ENCODE peak calls at places on chromosomes 12 and 14, in ten cellular contexts. One of them, this sample, is unnamed.

GRCh38 chr12:52089491-52089890 is 10.0 kb downstream of the SMIM41 start:
- DNase-seq in HEK293T: no peak
- DNase-seq in progenitor cell of endocrine pancreas: no peak
- DNase-seq in foreskin fibroblast: no peak
- DNase-seq in lung: no peak
- DNase-seq in CD8-positive, alpha-beta T cell: no peak
- DNase-seq in A549: no peak
- DNase-seq in substantia nigra: no peak
- DNase-seq in NCI-H2081: no peak
- DNase-seq in stimulated activated CD8-positive, alpha-beta memory T cell treated with anti-CD3 and anti-CD28 coated beads, Interleukin-15, amount 100 ng/mL, for 24 hours: no peak
- DNase-seq in this sample: no peak

GRCh38 chr12:79547735-79548347 is 142.9 kb downstream of the PAWR start:
- DNase-seq in lung: no peak
- DNase-seq in stimulated activated CD8-positive, alpha-beta memory T cell treated with anti-CD3 and anti-CD28 coated beads, Interleukin-15, amount 100 ng/mL, for 24 hours: no peak
- DNase-seq in HEK293T: peak
- DNase-seq in A549: peak
- DNase-seq in NCI-H2081: peak
- DNase-seq in CD8-positive, alpha-beta T cell: no peak
- DNase-seq in foreskin fibroblast: peak
- DNase-seq in progenitor cell of endocrine pancreas: no peak
- DNase-seq in substantia nigra: no peak
- DNase-seq in this sample: peak

GRCh38 chr14:74571901-74572828 is 39.9 kb downstream of the LTBP2 start:
- DNase-seq in stimulated activated CD8-positive, alpha-beta memory T cell treated with anti-CD3 and anti-CD28 coated beads, Interleukin-15, amount 100 ng/mL, for 24 hours: no peak
- DNase-seq in foreskin fibroblast: peak
- DNase-seq in lung: no peak
- DNase-seq in A549: peak
- DNase-seq in HEK293T: peak
- DNase-seq in NCI-H2081: no peak
- DNase-seq in progenitor cell of endocrine pancreas: no peak
- DNase-seq in CD8-positive, alpha-beta T cell: no peak
- DNase-seq in substantia nigra: no peak
- DNase-seq in this sample: no peak

GRCh38 chr12:75820848-75821578 is 210.6 kb downstream of the PHLDA1 start:
- DNase-seq in A549: peak
- DNase-seq in lung: no peak
- DNase-seq in NCI-H2081: no peak
- DNase-seq in substantia nigra: no peak
- DNase-seq in CD8-positive, alpha-beta T cell: no peak
- DNase-seq in foreskin fibroblast: peak
- DNase-seq in stimulated activated CD8-positive, alpha-beta memory T cell treated with anti-CD3 and anti-CD28 coated beads, Interleukin-15, amount 100 ng/mL, for 24 hours: no peak
- DNase-seq in progenitor cell of endocrine pancreas: no peak
- DNase-seq in HEK293T: no peak
- DNase-seq in this sample: no peak

GRCh38 chr14:106207316-106207715 is 680.9 kb downstream of the TMEM121 start:
- DNase-seq in NCI-H2081: no peak
- DNase-seq in foreskin fibroblast: no peak
- DNase-seq in stimulated activated CD8-positive, alpha-beta memory T cell treated with anti-CD3 and anti-CD28 coated beads, Interleukin-15, amount 100 ng/mL, for 24 hours: no peak
- DNase-seq in HEK293T: no peak
- DNase-seq in CD8-positive, alpha-beta T cell: no peak
- DNase-seq in A549: no peak
- DNase-seq in lung: no peak
- DNase-seq in substantia nigra: no peak
- DNase-seq in progenitor cell of endocrine pancreas: no peak
- DNase-seq in this sample: no peak

GRCh38 chr12:6041891-6042290 is 82.6 kb downstream of the VWF start:
- DNase-seq in HEK293T: no peak
- DNase-seq in stimulated activated CD8-positive, alpha-beta memory T cell treated with anti-CD3 and anti-CD28 coated beads, Interleukin-15, amount 100 ng/mL, for 24 hours: no peak
- DNase-seq in foreskin fibroblast: no peak
- DNase-seq in lung: no peak
- DNase-seq in progenitor cell of endocrine pancreas: no peak
- DNase-seq in NCI-H2081: no peak
- DNase-seq in CD8-positive, alpha-beta T cell: no peak
- DNase-seq in A549: no peak
- DNase-seq in substantia nigra: no peak
- DNase-seq in this sample: no peak

GRCh38 chr12:76158518-76159321 is 74.2 kb upstream of the NAP1L1 start:
- DNase-seq in lung: peak
- DNase-seq in foreskin fibroblast: peak
- DNase-seq in A549: peak
- DNase-seq in progenitor cell of endocrine pancreas: peak
- DNase-seq in NCI-H2081: no peak
- DNase-seq in substantia nigra: no peak
- DNase-seq in HEK293T: peak
- DNase-seq in stimulated activated CD8-positive, alpha-beta memory T cell treated with anti-CD3 and anti-CD28 coated beads, Interleukin-15, amount 100 ng/mL, for 24 hours: peak
- DNase-seq in CD8-positive, alpha-beta T cell: peak
- DNase-seq in this sample: no peak

GRCh38 chr12:110251381-110251780 is 29.7 kb upstream of the ATP2A2 start:
- DNase-seq in lung: no peak
- DNase-seq in progenitor cell of endocrine pancreas: no peak
- DNase-seq in CD8-positive, alpha-beta T cell: no peak
- DNase-seq in NCI-H2081: no peak
- DNase-seq in A549: no peak
- DNase-seq in substantia nigra: no peak
- DNase-seq in HEK293T: no peak
- DNase-seq in stimulated activated CD8-positive, alpha-beta memory T cell treated with anti-CD3 and anti-CD28 coated beads, Interleukin-15, amount 100 ng/mL, for 24 hours: no peak
- DNase-seq in foreskin fibroblast: no peak
- DNase-seq in this sample: no peak

GRCh38 chr14:100540141-100540925 is 46.9 kb downstream of the BEGAIN start:
- DNase-seq in A549: peak
- DNase-seq in HEK293T: peak
- DNase-seq in substantia nigra: no peak
- DNase-seq in CD8-positive, alpha-beta T cell: no peak
- DNase-seq in foreskin fibroblast: no peak
- DNase-seq in stimulated activated CD8-positive, alpha-beta memory T cell treated with anti-CD3 and anti-CD28 coated beads, Interleukin-15, amount 100 ng/mL, for 24 hours: no peak
- DNase-seq in lung: no peak
- DNase-seq in progenitor cell of endocrine pancreas: no peak
- DNase-seq in NCI-H2081: no peak
- DNase-seq in this sample: no peak

GRCh38 chr12:128387811-128388422 is 120.9 kb downstream of the TMEM132C start:
- DNase-seq in CD8-positive, alpha-beta T cell: no peak
- DNase-seq in foreskin fibroblast: no peak
- DNase-seq in substantia nigra: peak
- DNase-seq in progenitor cell of endocrine pancreas: peak
- DNase-seq in lung: peak
- DNase-seq in A549: peak
- DNase-seq in stimulated activated CD8-positive, alpha-beta memory T cell treated with anti-CD3 and anti-CD28 coated beads, Interleukin-15, amount 100 ng/mL, for 24 hours: no peak
- DNase-seq in NCI-H2081: no peak
- DNase-seq in HEK293T: peak
- DNase-seq in this sample: no peak

GRCh38 chr12:26158078-26158764 is 33.4 kb upstream of the BHLHE41 start:
- DNase-seq in CD8-positive, alpha-beta T cell: no peak
- DNase-seq in HEK293T: peak
- DNase-seq in foreskin fibroblast: no peak
- DNase-seq in lung: no peak
- DNase-seq in NCI-H2081: no peak
- DNase-seq in stimulated activated CD8-positive, alpha-beta memory T cell treated with anti-CD3 and anti-CD28 coated beads, Interleukin-15, amount 100 ng/mL, for 24 hours: no peak
- DNase-seq in progenitor cell of endocrine pancreas: no peak
- DNase-seq in substantia nigra: no peak
- DNase-seq in A549: peak
- DNase-seq in this sample: no peak